ENCODE peak calls at places on chromosomes 12 and 14, in six cellular contexts. One of them, this sample, is unnamed. For H3F3A, the result is how much of the 10 kb centered on the place peaks cover.

GRCh38 chr14:62126885-62127478 is 364.8 kb downstream of the SNAPC1 start:
- DNase-seq in MM.1S: peak
- DNase-seq in PC-9: peak
- DNase-seq in PC-3: peak
- DNase-seq in GM23248: peak
- DNase-seq in neural progenitor cell: peak
- DNase-seq in this sample: peak

GRCh38 chr14:36988568-36988967 is 183.8 kb downstream of the SLC25A21 start:
- DNase-seq in MM.1S: no peak
- DNase-seq in neural progenitor cell: no peak
- DNase-seq in PC-3: no peak
- DNase-seq in GM23248: peak
- DNase-seq in PC-9: no peak
- DNase-seq in this sample: no peak

GRCh38 chr12:98456583-98457573 is 58.5 kb upstream of the TMPO start:
- DNase-seq in neural progenitor cell: peak
- DNase-seq in PC-9: no peak
- DNase-seq in MM.1S: no peak
- DNase-seq in GM23248: peak
- DNase-seq in PC-3: no peak
- DNase-seq in this sample: peak

GRCh38 chr14:81323621-81324400 is 76.3 kb downstream of the STON2 start:
- DNase-seq in neural progenitor cell: peak
- DNase-seq in PC-9: peak
- DNase-seq in PC-3: peak
- DNase-seq in MM.1S: no peak
- DNase-seq in GM23248: no peak
- DNase-seq in this sample: peak

GRCh38 chr14:78363008-78363407 is 192.8 kb downstream of the NRXN3 start:
- DNase-seq in GM23248: no peak
- DNase-seq in neural progenitor cell: no peak
- DNase-seq in MM.1S: no peak
- DNase-seq in PC-3: no peak
- DNase-seq in PC-9: no peak
- DNase-seq in this sample: no peak

GRCh38 chr14:49189381-49189780 is 396.8 kb downstream of the RPS29 start:
- DNase-seq in PC-9: no peak
- DNase-seq in MM.1S: no peak
- DNase-seq in PC-3: no peak
- DNase-seq in neural progenitor cell: no peak
- DNase-seq in GM23248: no peak
- DNase-seq in this sample: no peak

GRCh38 chr12:129257526-129257925 is 404.2 kb downstream of the GLT1D1 start:
- DNase-seq in GM23248: no peak
- DNase-seq in PC-3: no peak
- DNase-seq in neural progenitor cell: no peak
- DNase-seq in PC-9: no peak
- DNase-seq in MM.1S: no peak
- DNase-seq in this sample: no peak

GRCh38 chr14:43795600-43796228 is 711.4 kb downstream of the FSCB start:
- DNase-seq in MM.1S: no peak
- DNase-seq in PC-3: peak
- DNase-seq in neural progenitor cell: no peak
- DNase-seq in GM23248: peak
- DNase-seq in PC-9: no peak
- DNase-seq in this sample: peak

GRCh38 chr12:109836916-109837315 is 3.7 kb upstream of the TRPV4 start:
- DNase-seq in neural progenitor cell: no peak
- DNase-seq in GM23248: peak
- DNase-seq in PC-3: peak
- DNase-seq in PC-9: no peak
- DNase-seq in MM.1S: no peak
- DNase-seq in this sample: no peak

GRCh38 chr12:53484686-53485567 is 14.3 kb downstream of the MAP3K12 start:
- DNase-seq in neural progenitor cell: no peak
- DNase-seq in MM.1S: no peak
- DNase-seq in GM23248: no peak
- DNase-seq in PC-9: peak
- DNase-seq in PC-3: peak
- DNase-seq in this sample: no peak

GRCh38 chr12:19951664-19952063 is 416.7 kb upstream of the PDE3A start:
- DNase-seq in PC-3: no peak
- DNase-seq in neural progenitor cell: no peak
- DNase-seq in MM.1S: no peak
- DNase-seq in GM23248: no peak
- DNase-seq in PC-9: no peak
- DNase-seq in this sample: no peak

GRCh38 chr12:52210186-52210924 is 18.5 kb upstream of the KRT80 start:
- DNase-seq in PC-3: peak
- DNase-seq in PC-9: no peak
- DNase-seq in MM.1S: no peak
- DNase-seq in GM23248: peak
- DNase-seq in neural progenitor cell: no peak
- DNase-seq in this sample: no peak

GRCh38 chr12:91703884-91704283 is 441.8 kb downstream of the BTG1 start:
- DNase-seq in neural progenitor cell: no peak
- DNase-seq in PC-9: no peak
- DNase-seq in MM.1S: no peak
- DNase-seq in PC-3: no peak
- DNase-seq in GM23248: no peak
- DNase-seq in this sample: no peak

GRCh38 chr14:101740981-101741380 is 20.5 kb upstream of the PPP2R5C start:
- DNase-seq in neural progenitor cell: no peak
- DNase-seq in MM.1S: no peak
- DNase-seq in PC-3: no peak
- DNase-seq in PC-9: no peak
- DNase-seq in GM23248: no peak
- DNase-seq in this sample: no peak

GRCh38 chr12:52395761-52396434 is 10.2 kb downstream of the KRT82 start:
- DNase-seq in MM.1S: peak
- DNase-seq in neural progenitor cell: peak
- DNase-seq in GM23248: peak
- DNase-seq in PC-3: peak
- DNase-seq in PC-9: peak
- DNase-seq in this sample: peak

GRCh38 chr14:52797653-52798052 is 6.2 kb upstream of the GNPNAT1 start:
- DNase-seq in PC-3: no peak
- DNase-seq in MM.1S: no peak
- DNase-seq in PC-9: no peak
- DNase-seq in neural progenitor cell: no peak
- DNase-seq in GM23248: no peak
- DNase-seq in this sample: peak

GRCh38 chr14:52802597-52802996 is 11.2 kb upstream of the GNPNAT1 start:
- DNase-seq in GM23248: peak
- DNase-seq in neural progenitor cell: no peak
- DNase-seq in PC-3: peak
- DNase-seq in PC-9: no peak
- DNase-seq in MM.1S: no peak
- DNase-seq in this sample: no peak

GRCh38 chr14:52798826-52799225 is 7.4 kb upstream of the GNPNAT1 start:
- DNase-seq in PC-9: no peak
- DNase-seq in MM.1S: no peak
- DNase-seq in neural progenitor cell: no peak
- DNase-seq in PC-3: no peak
- DNase-seq in GM23248: no peak
- DNase-seq in this sample: no peak

GRCh38 chr14:52801014-52801708 is 9.8 kb upstream of the GNPNAT1 start:
- DNase-seq in PC-9: no peak
- DNase-seq in MM.1S: no peak
- DNase-seq in GM23248: peak
- DNase-seq in neural progenitor cell: no peak
- DNase-seq in PC-3: peak
- DNase-seq in this sample: no peak
- H3K27ac ChIP-seq in PC-9: no peak
- H3K27ac ChIP-seq in MM.1S: no peak
- H3K27ac ChIP-seq in GM23248: peak
- H3K27ac ChIP-seq in neural progenitor cell: no peak
- H3K27ac ChIP-seq in PC-3: peak
- H3K27ac ChIP-seq in this sample: no peak

DNA sequence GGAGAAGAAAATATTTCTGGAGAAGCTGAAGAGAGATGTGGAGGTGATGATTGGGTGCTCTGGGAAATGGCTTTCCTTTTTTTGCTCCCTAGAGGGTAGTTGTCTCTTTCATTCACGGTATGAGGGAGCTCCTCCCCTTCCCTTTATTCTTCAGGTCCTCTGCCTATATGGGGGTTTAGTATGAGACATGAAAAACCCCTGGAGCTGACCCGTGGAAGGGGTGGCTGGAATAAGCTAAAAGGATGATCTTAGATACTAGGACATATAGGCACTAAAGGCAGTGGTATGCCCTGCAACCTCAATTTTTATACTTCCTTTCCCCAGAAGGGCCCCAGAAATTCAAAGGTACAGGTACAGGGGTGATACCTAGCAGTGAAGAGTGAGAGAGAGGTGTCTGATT is 4.2 kb upstream of the DTX3 start:
- DNase-seq in PC-3: no peak
- DNase-seq in neural progenitor cell: no peak
- DNase-seq in PC-9: no peak
- DNase-seq in MM.1S: no peak
- DNase-seq in GM23248: no peak
- DNase-seq in this sample: no peak
- H3F3A ChIP-seq in PC-3: under half
- H3F3A ChIP-seq in neural progenitor cell: under half
- H3F3A ChIP-seq in PC-9: under half
- H3F3A ChIP-seq in MM.1S: under half
- H3F3A ChIP-seq in GM23248: under half
- H3F3A ChIP-seq in this sample: under half

DNA sequence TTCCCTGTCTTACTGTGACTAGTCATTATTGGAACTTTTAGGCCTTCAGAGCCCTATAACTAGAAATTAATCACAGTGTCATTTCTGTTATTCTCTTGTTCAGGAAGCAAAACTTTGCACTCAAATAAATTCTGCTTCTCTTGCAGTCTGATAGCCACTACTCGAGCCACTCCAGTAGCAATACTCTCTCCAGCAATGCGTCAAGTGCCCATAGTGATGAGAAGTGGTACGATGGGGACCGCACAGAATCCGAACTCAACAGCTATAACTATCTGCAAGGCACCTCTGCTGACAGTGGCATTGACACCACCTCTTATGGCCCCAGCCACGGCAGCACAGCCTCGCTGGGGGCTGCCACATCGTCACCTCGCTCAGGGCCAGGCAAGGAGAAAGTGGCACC is 223.2 kb upstream of the RGS6 start:
- DNase-seq in GM23248: no peak
- DNase-seq in PC-3: no peak
- DNase-seq in MM.1S: no peak
- DNase-seq in neural progenitor cell: no peak
- DNase-seq in PC-9: no peak
- DNase-seq in this sample: no peak
- H3K27ac ChIP-seq in GM23248: no peak
- H3K27ac ChIP-seq in PC-3: no peak
- H3K27ac ChIP-seq in MM.1S: no peak
- H3K27ac ChIP-seq in neural progenitor cell: no peak
- H3K27ac ChIP-seq in PC-9: no peak
- H3K27ac ChIP-seq in this sample: no peak

GRCh38 chr14:91375748-91376452 is 41.7 kb downstream of the CCDC88C start:
- DNase-seq in GM23248: no peak
- DNase-seq in neural progenitor cell: no peak
- DNase-seq in MM.1S: peak
- DNase-seq in PC-9: no peak
- DNase-seq in PC-3: no peak
- DNase-seq in this sample: no peak

GRCh38 chr14:91372680-91373495 is 44.7 kb downstream of the CCDC88C start:
- DNase-seq in GM23248: no peak
- DNase-seq in PC-9: no peak
- DNase-seq in PC-3: no peak
- DNase-seq in MM.1S: peak
- DNase-seq in neural progenitor cell: no peak
- DNase-seq in this sample: no peak

GRCh38 chr14:91373591-91374245 is 43.9 kb downstream of the CCDC88C start:
- DNase-seq in neural progenitor cell: no peak
- DNase-seq in GM23248: no peak
- DNase-seq in PC-3: peak
- DNase-seq in PC-9: peak
- DNase-seq in MM.1S: peak
- DNase-seq in this sample: no peak

GRCh38 chr14:91374897-91375747 is 42.5 kb downstream of the CCDC88C start:
- DNase-seq in neural progenitor cell: peak
- DNase-seq in MM.1S: peak
- DNase-seq in PC-9: no peak
- DNase-seq in PC-3: no peak
- DNase-seq in GM23248: no peak
- DNase-seq in this sample: peak

DNA sequence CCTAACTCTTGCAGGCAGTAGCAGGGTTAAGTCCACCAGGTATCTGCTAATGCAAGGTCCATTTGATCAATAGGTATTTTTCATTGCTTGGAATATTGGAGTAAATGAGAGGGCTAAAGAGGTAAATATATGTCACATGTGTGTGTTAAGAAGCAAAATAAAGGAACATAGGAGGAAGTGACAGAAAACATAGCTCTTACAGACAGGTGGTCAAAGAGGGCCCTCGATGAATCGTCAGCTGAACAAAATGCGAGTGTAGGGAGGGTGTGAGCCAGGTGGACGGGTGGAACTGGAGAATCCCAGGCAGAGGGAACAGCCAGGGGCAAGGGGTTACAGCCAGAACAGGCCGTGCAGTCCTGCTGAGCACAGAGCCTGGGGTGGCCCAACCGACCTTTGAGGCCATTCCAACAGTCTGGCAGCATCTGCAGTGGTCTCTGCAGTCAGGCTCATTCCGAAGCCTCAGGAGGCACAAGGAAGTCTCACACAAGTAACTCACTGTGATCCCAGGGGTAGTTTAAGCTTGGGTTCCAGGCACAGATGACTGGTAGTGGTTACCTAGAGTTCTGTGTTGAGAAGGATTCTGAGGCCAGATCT is 43.2 kb downstream of the CCDC88C start:
- DNase-seq in PC-9: peak
- DNase-seq in neural progenitor cell: peak
- DNase-seq in PC-3: no peak
- DNase-seq in GM23248: no peak
- DNase-seq in MM.1S: no peak
- DNase-seq in this sample: no peak
- H3F3A ChIP-seq in PC-9: under half
- H3F3A ChIP-seq in neural progenitor cell: under half
- H3F3A ChIP-seq in PC-3: under half
- H3F3A ChIP-seq in GM23248: under half
- H3F3A ChIP-seq in MM.1S: half or more
- H3F3A ChIP-seq in this sample: under half

GRCh38 chr12:124514145-124514995 is 53.0 kb downstream of the NCOR2 start:
- DNase-seq in MM.1S: no peak
- DNase-seq in GM23248: no peak
- DNase-seq in PC-3: no peak
- DNase-seq in PC-9: no peak
- DNase-seq in neural progenitor cell: no peak
- DNase-seq in this sample: no peak

GRCh38 chr12:124512667-124513296 is 54.6 kb downstream of the NCOR2 start:
- DNase-seq in MM.1S: no peak
- DNase-seq in PC-3: peak
- DNase-seq in PC-9: peak
- DNase-seq in neural progenitor cell: peak
- DNase-seq in GM23248: peak
- DNase-seq in this sample: peak

GRCh38 chr12:124514996-124515932 is 52.1 kb downstream of the NCOR2 start:
- DNase-seq in neural progenitor cell: no peak
- DNase-seq in PC-9: no peak
- DNase-seq in GM23248: no peak
- DNase-seq in PC-3: no peak
- DNase-seq in MM.1S: no peak
- DNase-seq in this sample: no peak

GRCh38 chr12:124511259-124511985 is 56.0 kb downstream of the NCOR2 start:
- DNase-seq in PC-9: no peak
- DNase-seq in PC-3: no peak
- DNase-seq in neural progenitor cell: no peak
- DNase-seq in MM.1S: no peak
- DNase-seq in GM23248: no peak
- DNase-seq in this sample: no peak

GRCh38 chr12:124513297-124513867 is 54.0 kb downstream of the NCOR2 start:
- DNase-seq in neural progenitor cell: peak
- DNase-seq in GM23248: no peak
- DNase-seq in PC-9: no peak
- DNase-seq in PC-3: peak
- DNase-seq in MM.1S: no peak
- DNase-seq in this sample: peak
- H3K27ac ChIP-seq in neural progenitor cell: peak
- H3K27ac ChIP-seq in GM23248: peak
- H3K27ac ChIP-seq in PC-9: peak
- H3K27ac ChIP-seq in PC-3: peak
- H3K27ac ChIP-seq in MM.1S: no peak
- H3K27ac ChIP-seq in this sample: peak

This sample was measured in GM23338.